ENCODE peak calls at places on chromosomes 11 and 22, in six cellular contexts. F is activated T-cell treated with anti-CD3 and anti-CD28 coated beads for 24 hours, E is AG20443, L is AG10803, N is cardiac fibroblast, A is HFF-Myc. V is an unnamed sample.

GRCh38 chr22:39173787-39174497 is 21.5 kb upstream of the CBX7 start:
- DNase-seq in F (no peak), E (no peak), L (no peak), N (no peak), A (no peak), V (no peak)

GRCh38 chr11:72671144-72672099 is 2.8 kb downstream of the PDE2A start:
- DNase-seq in F (no peak), E (no peak), L (no peak), N (no peak), A (no peak), V (no peak)

GRCh38 chr11:64776875-64777274 is 1.5 kb downstream of the SF1 start:
- DNase-seq in F (no peak), E (no peak), L (no peak), N (no peak), A (no peak), V (no peak)

GRCh38 chr11:43072096-43072495 is 239.7 kb upstream of the API5 start:
- DNase-seq in F (no peak), E (no peak), L (no peak), N (no peak), A (no peak), V (no peak)

GRCh38 chr11:79139900-79140299 is 300.9 kb downstream of the TENM4 start:
- DNase-seq in F (no peak), E (no peak), L (no peak), N (no peak), A (no peak), V (no peak)

GRCh38 chr11:76206327-76207081 is at the start of gene WNT11:
- DNase-seq in F (no peak), E (peak), L (no peak), N (peak), A (no peak), V (peak)

GRCh38 chr11:128422576-128423370 is 164.6 kb downstream of the ETS1 start:
- DNase-seq in F (peak), E (no peak), L (no peak), N (no peak), A (no peak), V (no peak)

GRCh38 chr22:25747245-25747944 is 5.4 kb downstream of the MYO18B start:
- DNase-seq in F (no peak), E (peak), L (peak), N (peak), A (no peak), V (peak)

GRCh38 chr22:17112491-17113042 is 8.6 kb downstream of the TMEM121B start:
- DNase-seq in F (no peak), E (no peak), L (no peak), N (no peak), A (no peak), V (no peak)

GRCh38 chr22:41983516-41983915 is 14.3 kb downstream of the SEPTIN3 start:
- DNase-seq in F (no peak), E (peak), L (peak), N (peak), A (no peak), V (peak)

GRCh38 chr11:75625970-75626691 is 42.7 kb downstream of the MAP6 start:
- DNase-seq in F (no peak), E (peak), L (peak), N (peak), A (peak), V (peak)

GRCh38 chr22:46033256-46034200 is 56.6 kb upstream of the WNT7B start:
- DNase-seq in F (no peak), E (peak), L (peak), N (no peak), A (no peak), V (peak)

V was measured in GM03348.